ENCODE peak calls at places on chromosome 14, in four cellular contexts. W is mesothelial cell of epicardium; R is body of pancreas; Q is CD4-positive, alpha-beta T cell. I is an unnamed sample.
A peak's percentile ranks its signal among the peaks of the same experiment; 100 is the strongest.

GRCh38 chr14:98136019-98136418 is 1136.0 kb downstream of the BCL11B start:
- DNase-seq in W (no peak), R (no peak), Q (no peak), I (no peak)

GRCh38 chr14:102498005-102498677 is 11.4 kb downstream of the ANKRD9 start:
- DNase-seq in W (no peak), R (no peak), Q (no peak), I (no peak)

GRCh38 chr14:96253140-96253539 is 2.9 kb upstream of the BDKRB1 start:
- DNase-seq in W (peak; percentile 58), R (no peak), Q (no peak), I (no peak)

GRCh38 chr14:99682809-99683618 is 1.1 kb upstream of the CYP46A1 start:
- DNase-seq in W (peak; percentile 92), R (peak; percentile 84), Q (peak; percentile 77), I (peak; percentile 70)

GRCh38 chr14:85217412-85217811 is 312.5 kb upstream of the FLRT2 start:
- DNase-seq in W (no peak), R (no peak), Q (no peak), I (no peak)

GRCh38 chr14:54935958-54936357 is 33.3 kb upstream of the GCH1 start:
- DNase-seq in W (no peak), R (no peak), Q (no peak), I (no peak)

GRCh38 chr14:91402278-91403068 is 15.1 kb downstream of the CCDC88C start:
- DNase-seq in W (no peak), R (peak; percentile 74), Q (no peak), I (no peak)

GRCh38 chr14:74942608-74943007 is 12.8 kb downstream of the PGF start:
- DNase-seq in W (no peak), R (no peak), Q (no peak), I (no peak)

GRCh38 chr14:99838555-99839193 is 45.5 kb downstream of the EML1 start:
- DNase-seq in W (no peak), R (no peak), Q (no peak), I (no peak)

GRCh38 chr14:45364565-45364964 is 111.6 kb upstream of the MIS18BP1 start:
- DNase-seq in W (no peak), R (no peak), Q (no peak), I (no peak)
- TF ChIP-seq CTCF in W (no peak), R (no peak), Q (no peak), I (no peak)

GRCh38 chr14:68609012-68609411 is 183.9 kb downstream of the ZFP36L1 start:
- DNase-seq in W (no peak), R (no peak), Q (no peak), I (no peak)

GRCh38 chr14:68612049-68612448 is 180.8 kb downstream of the ZFP36L1 start:
- DNase-seq in W (no peak), R (no peak), Q (no peak), I (no peak)

GRCh38 chr14:68611611-68612010 is 181.3 kb downstream of the ZFP36L1 start:
- DNase-seq in W (no peak), R (no peak), Q (no peak), I (no peak)

GRCh38 chr14:68608235-68608962 is 184.5 kb downstream of the ZFP36L1 start:
- DNase-seq in W (no peak), R (no peak), Q (no peak), I (no peak)

GRCh38 chr14:68610251-68610793 is 182.5 kb downstream of the ZFP36L1 start:
- DNase-seq in W (no peak), R (peak; percentile 56), Q (no peak), I (no peak)
- TF ChIP-seq CTCF in W (no peak), R (peak; percentile 24), Q (no peak), I (no peak)

DNA sequence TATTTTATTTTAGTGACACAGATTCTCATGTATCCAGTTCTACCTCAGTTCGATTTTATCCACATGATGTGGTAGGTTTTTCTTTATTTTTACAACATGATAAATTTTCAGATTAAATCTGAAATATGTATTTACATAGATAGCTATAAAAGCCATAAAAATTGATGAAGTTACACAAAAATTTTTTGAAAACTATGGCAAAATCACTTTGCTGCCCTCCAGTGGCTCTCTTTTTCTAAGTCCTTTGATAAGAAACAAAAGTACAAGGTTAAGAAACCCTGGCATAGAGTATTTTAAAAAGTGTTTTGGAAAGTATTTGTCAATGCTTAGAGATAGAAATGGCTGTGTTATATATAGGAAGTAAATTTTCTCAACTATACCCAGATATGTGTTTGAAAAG is 104.2 kb downstream of the PCNX1 start:
- DNase-seq in W (no peak), R (no peak), Q (no peak), I (no peak)
- TF ChIP-seq CTCF in W (no peak), R (no peak), Q (peak; percentile 37), I (no peak)

DNA sequence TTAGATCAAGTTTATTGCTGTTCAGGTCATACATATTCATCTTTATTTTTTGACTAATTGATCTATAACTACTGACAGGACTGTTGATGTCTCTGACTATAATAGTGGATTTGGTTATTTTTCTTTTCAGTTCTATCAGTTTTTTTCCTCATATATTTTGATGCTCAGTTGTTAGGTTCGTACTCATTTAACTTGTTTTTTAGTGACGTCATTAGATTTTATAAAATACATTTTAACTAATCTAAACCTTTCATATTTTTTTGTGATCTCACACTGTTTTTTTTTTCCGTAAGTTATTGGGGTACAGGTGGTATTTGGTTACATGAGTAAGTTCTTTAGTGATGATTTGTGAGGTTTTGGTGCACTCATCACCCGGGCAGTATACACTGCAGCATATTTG is 841.2 kb upstream of the FBXO33 start:
- DNase-seq in W (no peak), R (no peak), Q (no peak), I (no peak)
- TF ChIP-seq CTCF in W (no peak), R (no peak), Q (no peak), I (no peak)

GRCh38 chr14:93861846-93862641 is 65.1 kb upstream of the FAM181A start:
- DNase-seq in W (no peak), R (no peak), Q (no peak), I (no peak)

GRCh38 chr14:93859957-93860356 is 67.2 kb upstream of the FAM181A start:
- DNase-seq in W (no peak), R (no peak), Q (no peak), I (no peak)

GRCh38 chr14:93858896-93859295 is 68.2 kb upstream of the FAM181A start:
- DNase-seq in W (no peak), R (no peak), Q (no peak), I (no peak)

GRCh38 chr14:93857081-93857480 is 68.8 kb upstream of the PRIMA1 start:
- DNase-seq in W (no peak), R (no peak), Q (no peak), I (no peak)

DNA sequence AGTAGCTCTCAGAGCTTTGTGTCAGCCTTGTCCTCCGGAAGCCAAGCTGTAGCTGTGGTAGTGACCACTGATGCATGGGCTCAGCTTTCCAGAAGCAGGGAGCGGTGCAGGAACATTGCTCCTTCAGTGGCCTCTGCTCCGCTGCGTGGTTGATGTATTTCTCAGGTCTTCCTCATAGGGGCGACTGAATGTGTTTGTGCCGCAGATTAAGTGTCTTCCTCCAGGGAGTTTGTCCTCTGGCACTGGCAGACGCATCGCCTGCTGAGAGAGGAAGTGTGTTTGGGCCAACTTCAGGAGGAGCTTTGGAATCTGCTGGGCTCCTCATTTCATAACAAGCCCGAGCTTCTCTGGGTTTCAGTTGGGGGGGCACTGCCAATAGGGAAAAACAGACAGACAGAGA is 69.2 kb upstream of the PRIMA1 start:
- DNase-seq in W (no peak), R (no peak), Q (no peak), I (no peak)
- TF ChIP-seq CTCF in W (no peak), R (no peak), Q (no peak), I (no peak)

GRCh38 chr14:104610749-104611310 is 6.3 kb upstream of the TMEM179 start:
- DNase-seq in W (no peak), R (no peak), Q (no peak), I (no peak)

GRCh38 chr14:104609666-104610065 is 5.1 kb upstream of the TMEM179 start:
- DNase-seq in W (no peak), R (no peak), Q (no peak), I (no peak)

DNA sequence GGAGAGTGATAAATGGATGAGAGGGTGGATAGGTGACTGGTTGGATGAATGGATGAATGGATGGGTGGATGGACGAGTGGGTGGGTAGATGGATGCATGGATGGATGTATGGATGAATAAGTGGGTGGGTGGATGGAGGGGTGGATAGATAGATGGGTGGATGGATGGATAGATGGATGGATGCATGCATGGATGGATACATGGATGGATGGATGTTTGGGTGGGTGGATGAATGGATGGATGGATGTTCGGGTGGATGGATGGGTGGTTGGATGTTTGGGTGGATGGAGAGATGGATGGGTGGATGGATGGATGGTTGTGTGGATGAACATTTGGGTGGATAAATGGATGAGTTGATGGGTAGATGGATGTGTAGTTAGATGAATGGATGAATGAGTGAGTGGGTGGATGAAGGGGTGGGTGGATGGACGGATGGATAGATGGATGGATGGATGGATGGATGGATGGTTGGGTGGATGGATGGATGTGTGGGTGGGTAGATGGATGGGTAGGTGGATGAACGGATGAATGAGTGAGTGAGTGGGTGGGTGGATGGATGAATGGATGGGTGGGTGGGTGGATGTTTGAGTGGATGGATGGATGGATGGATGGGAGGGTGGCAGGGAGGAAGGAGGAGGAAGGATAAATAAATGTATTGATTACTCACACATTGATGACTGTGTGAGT is 9.7 kb upstream of the TMEM179 start:
- DNase-seq in W (no peak), R (no peak), Q (no peak), I (no peak)
- TF ChIP-seq CTCF in W (no peak), R (no peak), Q (no peak), I (no peak)

DNA sequence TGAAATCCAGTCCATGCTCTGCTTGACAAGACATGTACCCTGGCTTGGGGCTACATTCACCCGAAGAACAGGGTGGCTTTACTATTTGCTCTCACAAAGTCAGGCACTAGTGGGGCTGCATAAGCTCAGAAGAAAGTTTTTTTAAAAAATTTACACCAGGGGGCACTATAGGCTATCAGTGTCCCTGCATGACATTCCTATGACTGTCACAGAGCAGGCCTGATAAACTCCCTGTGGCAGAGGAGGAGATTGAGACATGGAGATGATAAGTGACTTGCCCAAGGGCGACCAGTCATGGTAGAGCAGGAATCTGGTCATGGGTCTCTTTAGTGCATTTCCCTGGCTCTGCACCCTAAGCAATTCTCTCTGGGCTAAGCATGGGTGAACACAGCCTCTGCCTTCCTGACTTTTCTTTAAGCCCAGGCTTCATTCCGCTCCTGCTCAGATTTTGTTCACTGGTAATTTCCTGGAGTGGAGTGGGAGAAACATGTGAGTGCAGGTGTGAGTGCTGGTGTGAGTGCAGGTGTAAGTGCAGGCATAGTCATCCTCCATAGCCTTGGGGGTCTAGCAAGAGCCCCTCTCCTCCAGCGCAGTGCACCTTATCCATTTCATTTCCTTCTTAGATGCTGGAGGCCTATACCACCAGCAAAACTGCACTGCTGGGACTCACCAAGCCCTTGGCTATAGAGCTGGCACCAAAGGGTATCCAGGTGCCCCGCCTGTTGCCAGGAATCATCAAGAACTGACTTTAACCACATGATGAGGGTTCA is 91.6 kb downstream of the DHRS2 start:
- DNase-seq in W (no peak), R (no peak), Q (no peak), I (no peak)
- TF ChIP-seq CTCF in W (no peak), R (no peak), Q (no peak), I (no peak)

GRCh38 chr14:33794791-33795300 is 156.0 kb downstream of the EGLN3 start:
- DNase-seq in W (no peak), R (no peak), Q (no peak), I (no peak)

GRCh38 chr14:33790996-33791395 is 159.9 kb downstream of the EGLN3 start:
- DNase-seq in W (no peak), R (no peak), Q (no peak), I (no peak)

GRCh38 chr14:33791971-33792370 is 158.9 kb downstream of the EGLN3 start:
- DNase-seq in W (no peak), R (no peak), Q (no peak), I (no peak)

GRCh38 chr14:33793711-33794110 is 157.2 kb downstream of the EGLN3 start:
- DNase-seq in W (no peak), R (no peak), Q (no peak), I (no peak)

GRCh38 chr14:33792387-33793368 is 158.2 kb downstream of the EGLN3 start:
- DNase-seq in W (peak; percentile 95), R (peak; percentile 79), Q (peak; percentile 54), I (peak; percentile 30)
- TF ChIP-seq CTCF in W (peak; percentile 96), R (peak; percentile 75), Q (peak; percentile 92), I (peak; percentile 49)

GRCh38 chr14:34496679-34497513 is 34.9 kb upstream of the SPTSSA start:
- DNase-seq in W (peak; percentile 49), R (peak; percentile 25), Q (no peak), I (no peak)
- TF ChIP-seq CTCF in W (no peak), R (no peak), Q (no peak), I (no peak)